ENCODE peak calls at places on chromosomes 13 and 19, in six cellular contexts. J is hepatocyte, G is GM23338, U is PC-3, B is neural progenitor cell, T is MM.1S. M is an unnamed sample.
A peak's percentile ranks its signal among the peaks of the same experiment; 100 is the strongest.

GRCh38 chr13:31982540-31982939 is 49.0 kb upstream of the FRY start:
- DNase-seq in J (peak; percentile 70), G (no peak), B (no peak), U (peak; percentile 89), T (no peak), M (peak; percentile 95)

GRCh38 chr19:7558667-7559066 is 23.1 kb downstream of the PNPLA6 start:
- DNase-seq in J (no peak), U (no peak), G (no peak), T (no peak), B (no peak), M (no peak)

GRCh38 chr13:76925115-76925514 is 23.2 kb upstream of the ACOD1 start:
- DNase-seq in T (no peak), J (no peak), G (no peak), U (peak; percentile 4), B (no peak), M (no peak)

GRCh38 chr13:67023088-67023893 is 206.8 kb downstream of the PCDH9 start:
- DNase-seq in B (peak; percentile 54), U (peak; percentile 21), G (peak; percentile 61), T (no peak), J (no peak), M (no peak)

GRCh38 chr19:34962945-34963530 is 991 bp downstream of the ZNF792 start:
- DNase-seq in T (no peak), U (peak; percentile 14), J (no peak), G (no peak), B (no peak), M (peak; percentile 35)

GRCh38 chr19:33300016-33300981 is 2.0 kb downstream of the CEBPA start:
- DNase-seq in J (no peak), G (no peak), U (no peak), B (no peak), T (no peak), M (no peak)

GRCh38 chr13:101390461-101390860 is 25.8 kb downstream of the NALCN start:
- DNase-seq in U (no peak), J (no peak), G (no peak), T (no peak), B (no peak), M (peak; percentile 41)

GRCh38 chr19:4732680-4733114 is 9.1 kb upstream of the DPP9 start:
- DNase-seq in J (peak; percentile 75), B (peak; percentile 89), G (peak; percentile 91), T (peak; percentile 82), U (peak; percentile 87), M (peak; percentile 75)

GRCh38 chr13:25927363-25927762 is 124.5 kb downstream of the SHISA2 start:
- DNase-seq in U (no peak), J (no peak), B (no peak), G (no peak), T (no peak), M (no peak)

GRCh38 chr13:110978390-110978789 is 63.5 kb upstream of the ANKRD10 start:
- DNase-seq in T (no peak), U (no peak), B (no peak), J (no peak), G (no peak), M (no peak)

GRCh38 chr19:49788857-49789256 is 22.1 kb downstream of the AP2A1 start:
- DNase-seq in U (no peak), T (no peak), J (no peak), B (no peak), G (no peak), M (no peak)

GRCh38 chr13:70923863-70924752 is 815.9 kb upstream of the KLHL1 start:
- DNase-seq in B (no peak), G (no peak), U (no peak), T (no peak), J (no peak), M (no peak)

GRCh38 chr19:18596752-18597157 is 8.2 kb downstream of the REX1BD start:
- DNase-seq in B (peak; percentile 61), G (peak; percentile 87), U (peak; percentile 61), T (no peak), J (peak; percentile 40), M (peak; percentile 54)

GRCh38 chr19:33649919-33650305 is 28.2 kb downstream of the CHST8 start:
- DNase-seq in G (no peak), J (no peak), T (peak; percentile 60), U (no peak), B (no peak), M (no peak)

GRCh38 chr13:101455863-101456262 is 3.4 kb downstream of the ITGBL1 start:
- DNase-seq in J (peak; percentile 34), G (peak; percentile 33), U (peak; percentile 90), T (no peak), B (no peak), M (peak; percentile 95)

GRCh38 chr19:41407271-41407670 is 9.7 kb downstream of the BCKDHA start:
- DNase-seq in U (no peak), G (peak; percentile 53), J (no peak), T (no peak), B (peak; percentile 48), M (no peak)

GRCh38 chr13:46569471-46569870 is 16.5 kb downstream of the LRCH1 start:
- DNase-seq in T (no peak), J (no peak), B (no peak), U (no peak), G (no peak), M (no peak)

GRCh38 chr13:44906758-44907157 is 82.5 kb downstream of the NUFIP1 start:
- DNase-seq in T (no peak), G (no peak), J (peak; percentile 57), U (no peak), B (no peak), M (peak; percentile 66)

GRCh38 chr19:54164369-54165068 is 5.0 kb upstream of the LENG1 start:
- DNase-seq in J (peak; percentile 89), G (peak; percentile 97), U (peak; percentile 94), T (no peak), B (peak; percentile 71), M (peak; percentile 50)

GRCh38 chr13:110811008-110811720 is 97.7 kb downstream of the ING1 start:
- DNase-seq in B (no peak), T (no peak), G (no peak), U (no peak), J (no peak), M (no peak)

GRCh38 chr19:1765182-1765903 is 12.0 kb downstream of the ONECUT3 start:
- DNase-seq in U (no peak), B (no peak), G (no peak), T (no peak), J (no peak), M (peak; percentile 47)

GRCh38 chr19:1764293-1764683 is 11.0 kb downstream of the ONECUT3 start:
- DNase-seq in U (no peak), J (no peak), T (no peak), G (no peak), B (no peak), M (no peak)

GRCh38 chr19:1767464-1767933 is 14.2 kb downstream of the ONECUT3 start:
- DNase-seq in G (no peak), U (peak; percentile 41), T (peak; percentile 26), J (peak; percentile 53), B (peak; percentile 67), M (peak; percentile 37)

GRCh38 chr19:1766800-1767352 is 13.6 kb downstream of the ONECUT3 start:
- DNase-seq in U (no peak), T (no peak), B (no peak), G (no peak), J (no peak), M (no peak)

DNA sequence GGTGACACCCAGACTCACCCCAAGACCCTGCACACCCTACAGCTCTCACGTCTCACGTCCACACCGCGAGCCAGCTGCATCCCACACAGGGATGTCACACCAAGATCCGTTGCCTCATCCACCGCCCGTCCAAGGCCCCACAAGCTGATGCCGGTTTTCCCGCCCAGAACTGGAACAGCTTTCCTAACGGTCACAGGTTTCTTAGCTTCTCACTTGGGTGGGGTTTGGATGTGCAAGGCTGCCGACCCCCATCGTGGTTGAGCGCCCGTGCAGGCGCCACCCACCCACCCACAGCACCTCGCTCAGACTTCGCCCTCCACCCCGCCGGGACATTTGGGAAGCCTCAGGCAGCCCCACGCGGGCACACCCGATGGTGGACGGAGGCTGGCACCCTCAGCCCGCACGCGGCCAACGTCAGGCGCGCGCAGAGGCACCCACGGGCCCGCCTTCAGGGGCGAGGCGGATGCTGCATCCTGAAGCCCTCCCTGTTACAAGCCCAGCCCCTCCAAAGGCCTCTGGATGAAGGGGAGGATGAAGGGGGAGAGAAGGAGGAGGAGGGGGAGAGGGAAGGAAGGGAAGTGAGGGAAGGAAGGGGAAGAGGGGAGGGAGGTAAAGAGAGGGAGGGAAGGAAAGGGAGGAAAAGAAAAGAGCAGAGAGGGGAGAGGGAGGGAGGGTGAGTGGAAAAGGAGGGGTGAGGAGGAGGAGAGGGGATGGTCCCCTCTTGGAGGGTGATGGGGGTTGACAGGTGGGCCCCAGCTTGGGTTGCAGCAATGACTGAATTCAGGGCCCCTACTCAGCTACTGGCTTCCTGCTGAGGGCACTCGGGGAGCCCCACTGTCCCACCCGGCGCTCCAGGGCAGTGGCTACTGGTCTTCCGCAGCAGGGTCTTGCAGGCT is 12.8 kb downstream of the ONECUT3 start:
- DNase-seq in T (no peak), B (no peak), J (no peak), U (no peak), G (peak; percentile 76), M (no peak)
- TF ChIP-seq EZH2 in T (no peak), B (peak; percentile 96), J (peak; percentile 45), U (no peak), G (peak; percentile 92), M (no peak)

DNA sequence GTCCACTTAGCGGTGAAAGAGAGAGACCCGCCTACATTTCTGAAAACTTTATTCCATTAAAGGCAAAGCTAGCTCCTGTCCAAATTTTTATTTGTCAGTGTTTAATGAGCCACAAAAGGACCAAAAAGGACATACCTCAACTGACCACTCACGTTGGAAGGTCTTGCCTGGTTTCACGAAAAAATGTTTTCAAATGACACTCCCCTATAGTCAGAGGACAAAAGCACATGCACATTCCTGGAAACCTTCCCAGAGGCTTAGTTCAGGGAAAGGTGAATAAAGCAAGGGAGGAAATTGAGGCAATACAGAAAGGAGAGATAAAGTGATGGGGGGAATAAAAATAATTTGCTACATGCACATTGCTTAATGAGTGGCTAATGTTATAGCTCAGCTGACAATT is 55.6 kb downstream of the DOCK9 start:
- DNase-seq in J (no peak), B (no peak), U (no peak), G (no peak), T (no peak), M (no peak)
- TF ChIP-seq EZH2phosphoT487 in J (no peak), B (no peak), U (no peak), G (no peak), T (no peak), M (no peak)

DNA sequence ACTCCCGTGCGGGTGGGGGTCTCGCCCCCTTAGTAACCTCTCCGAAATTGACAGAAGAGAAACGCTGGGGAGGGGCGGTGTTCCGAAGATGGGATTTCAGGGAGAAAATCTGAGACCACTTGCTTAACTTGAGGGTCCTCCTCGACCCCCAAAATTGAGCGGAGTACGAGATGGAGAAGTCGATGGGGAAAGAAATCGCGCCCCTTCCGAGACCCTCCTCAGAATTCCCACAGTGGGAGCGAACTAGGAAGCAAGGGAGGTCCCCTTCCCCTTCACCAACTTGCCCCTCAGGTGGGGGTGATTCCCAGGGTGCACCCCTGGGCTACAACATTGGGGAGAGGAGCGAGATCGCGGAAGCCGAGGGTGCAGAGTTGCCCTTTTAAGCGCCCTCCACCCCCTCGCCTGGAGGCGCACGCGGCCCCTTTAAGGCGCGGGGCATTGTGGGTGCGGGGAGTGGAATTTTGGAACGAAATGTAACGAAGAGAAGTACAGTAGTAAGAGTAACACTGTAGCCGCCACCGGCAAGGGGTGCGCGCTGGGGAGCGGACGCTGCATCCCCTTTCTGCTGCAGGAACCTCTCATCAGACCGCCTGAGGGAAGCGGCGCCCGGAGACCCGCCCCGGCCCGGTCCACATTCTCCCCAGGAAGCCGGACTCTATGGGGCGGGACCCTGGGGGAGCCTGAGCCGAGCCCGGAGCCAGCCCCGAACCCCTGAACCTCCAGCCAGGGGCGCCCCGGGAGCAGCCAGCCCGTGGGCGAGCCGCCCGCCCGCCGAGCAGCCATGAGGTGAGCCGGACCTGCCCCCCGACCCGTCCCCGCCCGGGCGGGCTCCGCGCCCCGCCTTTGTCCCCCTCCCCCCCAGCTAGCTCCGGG is at the start of gene VASP:
- DNase-seq in T (peak; percentile 94), J (peak; percentile 93), G (peak; percentile 96), U (peak; percentile 86), B (peak; percentile 84), M (peak; percentile 93)
- H3K79me2 ChIP-seq in T (peaks cover 48% of the 10 kb centered on the region), J (peaks cover 51% of the 10 kb centered on the region), G (peaks cover 49% of the 10 kb centered on the region), U (peaks cover 53% of the 10 kb centered on the region), B (peaks cover 51% of the 10 kb centered on the region), M (peaks cover 49% of the 10 kb centered on the region)

GRCh38 chr13:27918918-27919255 is 913 bp upstream of the PDX1 start:
- DNase-seq in U (no peak), J (no peak), G (peak; percentile 17), T (no peak), B (no peak), M (no peak)
- TF ChIP-seq EZH2 in U (no peak), J (no peak), G (no peak), T (no peak), B (no peak), M (no peak)

M was measured in GM23248.